ENCODE peak calls at places on chromosomes 11 and 22, in nine cellular contexts. K is COR-L47; B is T follicular helper cell; U is endothelial cell of umbilical vein; T is NCI-H2081; Y is thoracic aorta; J is OCI-LY7; Q is COLO829; R is activated CD4-positive, CD25-positive, alpha-beta regulatory T cell. I is an unnamed sample.
A peak's percentile ranks its signal among the peaks of the same experiment; 100 is the strongest.

GRCh38 chr11:94998285-94998684 is 24.8 kb downstream of the KDM4D start:
- DNase-seq in Q (no peak), K (no peak), J (no peak), Y (no peak), R (no peak), U (no peak), B (no peak), T (no peak), I (no peak)

GRCh38 chr11:64759722-64760719 is at the start of gene PYGM:
- DNase-seq in T (no peak), Q (no peak), R (no peak), U (no peak), J (no peak), K (no peak), Y (peak; percentile 70), B (no peak), I (peak; percentile 87)

GRCh38 chr11:132648841-132649240 is 883.5 kb downstream of the OPCML start:
- DNase-seq in B (no peak), U (no peak), K (no peak), Q (no peak), R (no peak), Y (no peak), T (no peak), J (no peak), I (no peak)

GRCh38 chr11:28417601-28418323 is 309.6 kb downstream of the METTL15 start:
- DNase-seq in T (no peak), U (peak; percentile 56), K (no peak), B (no peak), Q (peak; percentile 45), R (no peak), J (no peak), Y (no peak), I (no peak)

GRCh38 chr11:7573193-7573557 is 59.4 kb downstream of the PPFIBP2 start:
- DNase-seq in U (no peak), B (no peak), Y (no peak), T (no peak), R (no peak), Q (no peak), K (no peak), J (no peak), I (no peak)

GRCh38 chr11:72379384-72380131 is 54.8 kb downstream of the CLPB start:
- DNase-seq in U (no peak), Y (no peak), B (no peak), T (no peak), K (no peak), J (no peak), Q (no peak), R (no peak), I (no peak)

GRCh38 chr11:122748968-122749687 is 89.2 kb upstream of the CRTAM start:
- DNase-seq in Y (no peak), T (no peak), B (no peak), R (peak; percentile 10), U (peak; percentile 36), J (peak; percentile 70), Q (peak; percentile 25), K (no peak), I (no peak)

GRCh38 chr11:76234704-76235232 is 28.5 kb upstream of the WNT11 start:
- DNase-seq in R (no peak), Y (peak; percentile 7), U (no peak), T (no peak), Q (no peak), J (peak; percentile 51), K (no peak), B (no peak), I (peak; percentile 59)

GRCh38 chr11:113176971-113177370 is 137.4 kb upstream of the TTC12 start:
- DNase-seq in U (no peak), K (no peak), Y (no peak), B (no peak), T (no peak), Q (no peak), J (no peak), R (no peak), I (no peak)

GRCh38 chr11:61711493-61711892 is 31.3 kb downstream of the DAGLA start:
- DNase-seq in Y (no peak), Q (no peak), T (peak; percentile 78), B (no peak), U (no peak), K (peak; percentile 50), R (no peak), J (no peak), I (no peak)

GRCh38 chr11:111282663-111283062 is 15.7 kb upstream of the POU2AF3 start:
- DNase-seq in Q (no peak), B (no peak), K (no peak), Y (no peak), R (no peak), U (no peak), J (no peak), T (no peak), I (no peak)

GRCh38 chr11:17635551-17635938 is 83.8 kb upstream of the MYOD1 start:
- DNase-seq in B (no peak), K (no peak), R (no peak), U (no peak), J (no peak), Y (no peak), T (no peak), Q (no peak), I (no peak)

GRCh38 chr22:46531776-46532175 is 5.6 kb downstream of the CELSR1 start:
- DNase-seq in T (no peak), Q (no peak), R (no peak), J (no peak), Y (no peak), K (no peak), B (no peak), U (no peak), I (no peak)

GRCh38 chr11:134957540-134958335 is 545.7 kb upstream of the B3GAT1 start:
- DNase-seq in K (no peak), Y (no peak), B (no peak), J (no peak), T (no peak), Q (no peak), R (no peak), U (no peak), I (no peak)

GRCh38 chr22:48895341-48895740 is 932.3 kb downstream of the BRD1 start:
- DNase-seq in T (no peak), K (no peak), U (no peak), Y (no peak), B (no peak), Q (no peak), J (no peak), R (no peak), I (no peak)

GRCh38 chr11:126546694-126547093 is 191.2 kb downstream of the ST3GAL4 start:
- DNase-seq in B (no peak), R (no peak), J (no peak), U (no peak), Q (no peak), Y (no peak), T (no peak), K (no peak), I (no peak)

GRCh38 chr11:119100960-119101349 is 698 bp downstream of the DPAGT1 start:
- DNase-seq in T (no peak), Q (no peak), K (no peak), J (no peak), B (no peak), Y (no peak), R (no peak), U (no peak), I (no peak)

GRCh38 chr11:45609337-45609736 is 56.1 kb downstream of the CHST1 start:
- DNase-seq in U (no peak), Q (no peak), B (no peak), Y (no peak), R (no peak), J (no peak), T (no peak), K (no peak), I (no peak)

GRCh38 chr22:50233223-50233622 is 11.6 kb downstream of the TUBGCP6 start:
- DNase-seq in Q (no peak), K (no peak), Y (no peak), B (no peak), T (no peak), J (no peak), U (no peak), R (no peak), I (no peak)

GRCh38 chr11:133724116-133724515 is 121.2 kb downstream of the SPATA19 start:
- DNase-seq in T (no peak), Y (no peak), U (no peak), J (no peak), B (no peak), K (no peak), Q (no peak), R (no peak), I (no peak)

GRCh38 chr22:42985541-42985925 is 29.4 kb downstream of the PACSIN2 start:
- DNase-seq in B (no peak), R (no peak), T (no peak), J (no peak), Q (no peak), Y (no peak), U (no peak), K (no peak), I (no peak)

GRCh38 chr22:49738566-49738965 is 89.1 kb downstream of the BRD1 start:
- DNase-seq in Y (no peak), Q (no peak), T (no peak), R (no peak), J (no peak), U (no peak), K (no peak), B (no peak), I (no peak)

I was measured in psoas muscle.